ENCODE peak calls at places on chromosomes 5 and 9, in seven cellular contexts. N is GM12878, D is SK-N-SH, W is HCT116, P is HepG2, B is K562, E is H1. G is an unnamed sample.

GRCh38 chr9:99594056-99594780 is 227.5 kb upstream of the NR4A3 start:
- DNase-seq in N (no peak), D (no peak), E (no peak), B (no peak), W (no peak), P (no peak), G (no peak)

GRCh38 chr5:180644825-180645608 is 4.4 kb downstream of the FLT4 start:
- DNase-seq in B (peak), E (peak), N (no peak), D (peak), W (no peak), P (no peak), G (no peak)

GRCh38 chr5:180785794-180786221 is 16.8 kb downstream of the MGAT1 start:
- DNase-seq in P (no peak), N (no peak), E (peak), D (no peak), W (no peak), B (no peak), G (peak)

GRCh38 chr9:15262581-15262980 is 44.4 kb downstream of the TTC39B start:
- DNase-seq in B (no peak), D (no peak), E (no peak), N (no peak), P (no peak), W (no peak), G (no peak)

GRCh38 chr9:93667006-93667405 is 90.6 kb downstream of the PHF2 start:
- DNase-seq in E (no peak), D (no peak), P (no peak), W (no peak), N (no peak), B (no peak), G (no peak)

GRCh38 chr9:34035656-34036055 is 13.0 kb downstream of the UBAP2 start:
- DNase-seq in W (no peak), D (no peak), E (no peak), P (peak), B (no peak), N (no peak), G (peak)

GRCh38 chr5:37723147-37723961 is 116.5 kb downstream of the GDNF start:
- DNase-seq in D (no peak), E (peak), W (peak), B (peak), N (no peak), P (no peak), G (peak)

GRCh38 chr5:141199359-141200235 is at the start of gene PCDHB11:
- DNase-seq in W (no peak), N (no peak), E (no peak), D (peak), P (peak), B (peak), G (peak)

GRCh38 chr5:15544039-15544438 is 44.1 kb downstream of the FBXL7 start:
- DNase-seq in B (no peak), W (no peak), E (no peak), D (no peak), P (no peak), N (no peak), G (no peak)

GRCh38 chr5:103466494-103466893 is 96.1 kb downstream of the NUDT12 start:
- DNase-seq in D (no peak), E (no peak), N (no peak), W (no peak), B (no peak), P (no peak), G (peak)

GRCh38 chr5:96209829-96210228 is 223.2 kb downstream of the PCSK1 start:
- DNase-seq in D (no peak), N (no peak), E (no peak), P (no peak), B (no peak), W (no peak), G (no peak)

GRCh38 chr5:171954721-171955120 is 51.7 kb downstream of the FBXW11 start:
- DNase-seq in W (no peak), D (no peak), P (no peak), B (no peak), N (no peak), E (no peak), G (no peak)

GRCh38 chr5:149827501-149827990 is 97.4 kb downstream of the PPARGC1B start:
- DNase-seq in E (no peak), N (no peak), B (no peak), P (no peak), D (no peak), W (no peak), G (no peak)

DNA sequence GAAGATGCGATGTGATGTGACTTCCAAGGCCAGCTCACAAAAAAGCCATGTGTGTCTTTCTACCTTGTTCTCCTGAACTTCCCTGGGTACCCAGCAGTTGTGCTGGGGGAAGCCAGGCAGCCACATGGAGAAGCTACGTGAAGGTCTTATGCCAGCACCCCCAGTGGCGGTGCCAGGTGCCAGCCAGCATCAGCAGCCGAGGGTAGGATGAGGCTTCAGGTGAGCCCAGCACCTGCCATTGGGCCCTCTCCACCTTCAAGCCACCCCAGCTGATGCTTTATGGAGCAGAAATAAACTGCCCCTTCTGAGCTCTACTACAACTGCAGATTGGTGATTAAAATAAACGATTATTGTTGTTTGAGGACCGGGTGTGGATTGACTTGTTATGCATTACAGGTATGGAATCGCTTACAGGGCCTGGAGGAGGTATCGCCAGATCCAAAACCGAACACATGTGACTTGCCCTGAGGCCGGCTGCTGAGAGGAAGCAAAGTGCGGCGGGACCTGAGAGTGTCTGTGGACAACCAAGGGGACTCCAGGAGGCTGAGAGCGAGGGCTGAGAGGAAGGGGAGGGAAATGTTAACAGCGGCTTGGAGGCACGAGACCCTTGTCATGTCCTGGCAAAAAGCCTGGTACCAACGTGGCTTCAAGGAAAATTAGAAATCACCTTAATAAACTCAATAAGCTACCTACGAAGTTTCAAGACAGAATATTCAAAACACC is 36.0 kb upstream of the OLFM1 start:
- DNase-seq in P (no peak), E (no peak), N (no peak), B (no peak), D (no peak), W (no peak), G (no peak)
- TF ChIP-seq JUND in P (no peak), E (no peak), N (no peak), B (no peak), D (no peak), W (no peak), G (no peak)

GRCh38 chr9:9061599-9061998 is 1262.0 kb upstream of the DMAC1 start:
- DNase-seq in D (no peak), W (no peak), P (peak), N (no peak), B (no peak), E (no peak), G (no peak)
- TF ChIP-seq JUND in D (no peak), W (no peak), P (no peak), N (no peak), B (no peak), E (no peak), G (no peak)

GRCh38 chr9:105497704-105498103 is 49.9 kb downstream of the FSD1L start:
- DNase-seq in P (no peak), N (no peak), W (no peak), D (no peak), B (no peak), E (no peak), G (no peak)

GRCh38 chr9:105503873-105504272 is 54.1 kb upstream of the FKTN start:
- DNase-seq in W (no peak), P (no peak), B (peak), D (no peak), E (no peak), N (peak), G (no peak)

GRCh38 chr9:105502276-105502675 is 54.4 kb downstream of the FSD1L start:
- DNase-seq in E (no peak), W (no peak), D (no peak), P (no peak), B (no peak), N (no peak), G (no peak)

GRCh38 chr9:105501414-105501813 is 53.6 kb downstream of the FSD1L start:
- DNase-seq in B (no peak), W (no peak), N (no peak), P (no peak), D (no peak), E (no peak), G (no peak)

DNA sequence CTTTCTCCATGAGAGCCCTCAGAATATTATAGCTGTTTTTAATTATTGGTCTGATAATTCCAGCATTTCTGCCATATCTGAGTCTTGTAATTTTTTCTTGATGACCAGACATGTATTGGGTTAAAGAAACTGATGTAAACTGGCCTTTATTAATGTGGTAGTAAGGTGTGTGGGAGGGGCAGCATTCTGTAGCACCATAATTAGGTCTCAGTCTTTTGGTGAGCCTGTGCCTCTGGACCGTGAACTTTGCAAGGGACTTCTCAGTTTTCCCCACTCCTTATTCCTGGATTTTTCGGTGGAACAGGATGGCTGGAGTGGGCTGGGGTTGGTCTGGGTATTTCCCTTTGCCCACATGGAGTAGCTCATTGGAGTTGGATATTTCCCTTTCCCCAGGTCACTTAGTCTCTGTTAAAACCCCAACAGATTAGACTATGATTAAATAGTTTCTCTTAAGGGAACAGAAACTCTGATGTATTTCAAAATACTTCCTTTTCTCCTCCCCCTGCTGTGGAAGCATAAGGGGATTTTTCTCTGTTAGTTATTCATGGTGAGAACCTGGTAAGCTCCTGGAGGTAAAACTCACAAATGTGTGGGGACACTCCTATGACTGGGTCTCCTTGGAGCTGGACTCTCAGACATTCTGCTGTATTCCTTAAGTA is 52.4 kb downstream of the FSD1L start:
- DNase-seq in P (no peak), N (peak), B (no peak), E (no peak), W (no peak), D (no peak), G (no peak)
- TF ChIP-seq JUND in P (no peak), N (no peak), B (no peak), E (no peak), W (no peak), D (no peak), G (no peak)

DNA sequence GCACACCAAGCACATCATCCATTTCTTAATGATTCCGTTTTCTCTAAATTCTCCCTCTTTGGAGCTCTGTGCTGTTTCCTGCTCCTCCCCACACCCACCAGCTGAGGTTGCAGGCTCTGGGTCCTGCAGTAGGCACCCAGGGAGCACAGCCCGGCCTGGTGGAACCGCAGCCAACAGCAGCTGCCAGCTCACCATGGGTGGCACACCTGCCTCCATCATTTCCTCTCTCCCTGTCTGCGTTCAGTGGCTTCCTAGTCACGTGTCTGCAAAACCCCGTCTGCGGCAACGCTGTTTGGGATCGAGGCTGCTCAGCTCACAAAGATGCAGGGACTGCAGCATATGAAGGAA is 367.8 kb downstream of the IRX2 start:
- DNase-seq in B (no peak), W (no peak), D (no peak), P (no peak), E (no peak), N (no peak), G (no peak)
- TF ChIP-seq JUND in B (no peak), W (no peak), D (no peak), P (no peak), E (no peak), N (no peak), G (no peak)

GRCh38 chr5:133569347-133569746 is 43.0 kb downstream of the FSTL4 start:
- DNase-seq in E (no peak), N (no peak), P (no peak), B (no peak), D (no peak), W (no peak), G (no peak)
- TF ChIP-seq JUND in E (no peak), N (no peak), P (no peak), B (no peak), D (no peak), W (no peak), G (no peak)

GRCh38 chr5:51380603-51381207 is 2.5 kb upstream of the ISL1 start:
- DNase-seq in E (no peak), N (no peak), P (peak), W (no peak), D (peak), B (peak), G (peak)
- TF ChIP-seq JUND in E (no peak), N (no peak), P (no peak), W (no peak), D (no peak), B (no peak), G (no peak)

GRCh38 chr5:175246242-175246891 is 197.6 kb downstream of the DRD1 start:
- DNase-seq in D (no peak), N (no peak), B (peak), P (no peak), W (peak), E (no peak), G (no peak)
- TF ChIP-seq JUND in D (peak), N (no peak), B (no peak), P (no peak), W (peak), E (no peak), G (no peak)

GRCh38 chr9:137236238-137236935 is 4.7 kb upstream of the TUBB4B start:
- DNase-seq in E (peak), B (peak), N (no peak), D (peak), P (peak), W (no peak), G (peak)
- TF ChIP-seq JUND in E (no peak), B (peak), N (peak), D (no peak), P (no peak), W (no peak), G (no peak)

DNA sequence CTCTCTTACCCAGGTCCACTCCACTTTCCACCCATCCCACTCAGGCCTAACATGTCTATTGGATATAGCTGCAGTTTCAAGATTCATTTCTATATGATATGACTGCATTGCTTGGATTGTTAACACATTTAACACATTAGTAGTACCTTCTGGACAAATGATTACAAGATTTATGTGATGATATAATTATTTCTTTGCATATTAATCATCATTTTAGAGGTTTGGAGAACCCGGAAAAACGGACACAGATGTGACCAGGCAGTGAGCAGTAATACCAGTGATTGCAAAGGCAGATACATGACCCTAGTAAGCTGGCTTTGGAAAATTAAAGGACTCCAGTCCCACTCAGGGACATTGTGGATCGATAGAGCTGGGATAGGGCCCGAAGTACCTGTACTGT is 103.8 kb downstream of the PRR16 start:
- DNase-seq in W (no peak), B (no peak), P (no peak), D (no peak), N (no peak), E (no peak), G (no peak)
- TF ChIP-seq JUND in W (no peak), B (no peak), P (no peak), D (no peak), N (no peak), E (no peak), G (no peak)

DNA sequence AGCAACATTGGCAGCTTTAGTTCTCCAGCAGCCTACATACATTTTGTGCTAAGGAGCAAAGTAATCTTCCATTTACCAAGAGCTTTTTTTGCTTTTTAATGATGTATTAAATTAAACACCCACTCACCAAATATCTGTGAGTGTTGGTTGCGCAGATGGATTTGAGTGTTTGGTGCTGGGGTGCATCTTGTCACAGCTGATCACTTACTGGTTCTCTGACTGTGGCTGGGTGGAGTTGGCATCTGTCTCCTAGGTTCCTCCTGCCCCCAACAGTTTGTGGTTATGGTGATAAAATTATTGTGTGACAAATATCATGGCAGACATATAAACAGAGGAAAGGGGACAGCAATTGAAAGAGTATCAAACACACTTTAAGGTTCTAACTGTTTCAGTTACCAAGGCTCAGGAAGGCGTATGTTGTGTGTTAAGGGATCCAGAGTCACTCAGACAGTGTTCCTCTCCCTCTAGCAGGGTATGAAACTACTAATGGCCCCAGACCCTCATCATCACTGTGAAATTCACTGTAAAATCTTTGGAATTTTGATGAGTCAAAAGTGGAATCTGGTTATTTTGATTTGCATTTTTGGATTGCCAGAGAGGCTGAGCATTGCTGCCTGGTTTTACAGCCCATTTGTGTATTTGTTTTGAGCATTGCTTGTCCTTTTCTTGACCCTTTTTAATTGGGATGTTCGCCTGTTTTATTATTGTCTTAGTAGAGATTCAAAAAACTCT is 81.7 kb downstream of the PDE8B start:
- DNase-seq in E (no peak), B (no peak), N (no peak), P (no peak), D (no peak), W (no peak), G (no peak)
- TF ChIP-seq JUND in E (no peak), B (no peak), N (no peak), P (no peak), D (no peak), W (no peak), G (no peak)

G was measured in T47D.